ENCODE peak calls at places on chromosomes 13 and 19, in nine cellular contexts. P, L, Y, M, X, R, H, N and W are unnamed samples.

GRCh38 chr19:22601906-22602630 is 32.1 kb upstream of the ZNF492 start:
- DNase-seq in Y (no peak), N (no peak), P (no peak), X (no peak), H (no peak), R (no peak), L (no peak), M (no peak), W (no peak)

GRCh38 chr13:99960663-99961440 is 10.7 kb downstream of the ZIC5 start:
- DNase-seq in P (no peak), N (no peak), L (no peak), Y (no peak), H (no peak), M (no peak), X (no peak), R (no peak), W (no peak)

GRCh38 chr19:37243206-37243632 is 25.2 kb downstream of the ZNF383 start:
- DNase-seq in L (no peak), R (no peak), M (no peak), X (no peak), P (no peak), H (no peak), N (no peak), Y (no peak), W (no peak)

GRCh38 chr19:41264581-41265375 is 606 bp downstream of the HNRNPUL1 start:
- DNase-seq in R (peak), M (peak), L (no peak), H (peak), N (no peak), Y (no peak), X (no peak), P (no peak), W (no peak)

GRCh38 chr13:113186061-113186900 is 22.2 kb downstream of the PCID2 start:
- DNase-seq in M (no peak), P (no peak), X (no peak), Y (no peak), H (no peak), N (no peak), R (no peak), L (no peak), W (no peak)

GRCh38 chr19:11435833-11436313 is 438 bp downstream of the PRKCSH start:
- DNase-seq in R (no peak), H (no peak), M (no peak), X (no peak), N (no peak), L (peak), P (no peak), Y (no peak), W (no peak)

GRCh38 chr19:27779953-27780352 is 1433.0 kb downstream of the UQCRFS1 start:
- DNase-seq in Y (no peak), X (no peak), N (no peak), L (no peak), H (no peak), P (no peak), R (no peak), M (no peak), W (no peak)

GRCh38 chr19:8126008-8126407 is 23.4 kb downstream of the FBN3 start:
- DNase-seq in Y (no peak), R (no peak), X (no peak), N (no peak), P (no peak), L (no peak), M (no peak), H (no peak), W (no peak)

GRCh38 chr13:65090191-65090590 is 2139.9 kb downstream of the PCDH9 start:
- DNase-seq in Y (no peak), X (no peak), H (no peak), M (no peak), R (no peak), P (no peak), L (no peak), N (no peak), W (no peak)

GRCh38 chr19:31146546-31147183 is 202.6 kb downstream of the TSHZ3 start:
- DNase-seq in X (no peak), R (no peak), H (no peak), N (no peak), L (no peak), P (no peak), Y (no peak), M (no peak), W (no peak)

GRCh38 chr19:30539315-30539714 is 167.1 kb downstream of the ZNF536 start:
- DNase-seq in Y (no peak), L (no peak), M (no peak), H (no peak), P (no peak), R (no peak), X (no peak), N (no peak), W (no peak)

GRCh38 chr19:10864538-10864899 is 6.8 kb upstream of the CARM1 start:
- DNase-seq in R (peak), P (no peak), N (no peak), L (peak), M (peak), Y (peak), X (peak), H (peak), W (no peak)

GRCh38 chr13:99265162-99265822 is 7.1 kb upstream of the GPR18 start:
- DNase-seq in N (no peak), P (no peak), X (peak), L (no peak), H (no peak), R (no peak), M (no peak), Y (no peak), W (no peak)

GRCh38 chr13:44648392-44649117 is 72.4 kb upstream of the TSC22D1 start:
- DNase-seq in M (no peak), Y (no peak), H (no peak), P (no peak), N (no peak), R (peak), L (no peak), X (no peak), W (peak)

GRCh38 chr13:85367887-85368286 is 431.3 kb downstream of the SLITRK6 start:
- DNase-seq in P (no peak), N (no peak), R (no peak), Y (no peak), H (no peak), X (no peak), L (no peak), M (no peak), W (no peak)

GRCh38 chr19:47113446-47114348 is at the start of gene ZC3H4:
- DNase-seq in H (peak), X (peak), N (peak), L (peak), R (peak), M (peak), Y (peak), P (peak), W (peak)

GRCh38 chr19:45505996-45506245 is 1.4 kb upstream of the VASP start:
- DNase-seq in Y (no peak), P (no peak), N (no peak), M (no peak), X (no peak), H (no peak), L (no peak), R (no peak), W (no peak)

GRCh38 chr19:10214784-10215183 is 16.3 kb downstream of the S1PR2 start:
- DNase-seq in P (no peak), X (no peak), R (peak), H (no peak), M (no peak), Y (no peak), N (no peak), L (peak), W (no peak)

GRCh38 chr19:1521636-1522035 is 2.2 kb upstream of the PLK5 start:
- DNase-seq in X (no peak), R (no peak), L (no peak), M (no peak), H (no peak), N (no peak), Y (no peak), P (no peak), W (no peak)

GRCh38 chr13:111913790-111914189 is 153.2 kb upstream of the SOX1 start:
- DNase-seq in P (no peak), H (no peak), R (no peak), X (no peak), N (no peak), L (no peak), M (no peak), Y (no peak), W (no peak)

GRCh38 chr13:66506979-66507378 is 723.2 kb downstream of the PCDH9 start:
- DNase-seq in L (no peak), P (no peak), H (no peak), X (peak), Y (no peak), N (no peak), M (no peak), R (no peak), W (no peak)